ENCODE peak calls at places on chromosomes 4 and X, in seven cellular contexts. O is lower lobe of right lung, G is NT2/D1, J is cardiac muscle cell, E is aorta, H is mesendoderm, D is body of pancreas. C is an unnamed sample. For H3K4me1 and H3K36me3, the result is how much of the 10 kb centered on the place peaks cover.

GRCh38 chr4:140052050-140052449 is 101.9 kb downstream of the MAML3 start:
- DNase-seq in O (peak), J (no peak), E (no peak), H (peak), D (peak), G (no peak), C (no peak)

GRCh38 chrX:1807301-1807731 is 192.5 kb downstream of the ASMT start:
- DNase-seq in O (no peak), G (peak), D (no peak), E (no peak), J (peak), H (peak), C (peak)

GRCh38 chr4:18935956-18936355 is 914.4 kb upstream of the LCORL start:
- DNase-seq in H (peak), G (no peak), O (no peak), E (no peak), D (no peak), J (peak), C (no peak)

GRCh38 chrX:32572644-32573043 is 638.7 kb downstream of the DMD start:
- DNase-seq in O (no peak), E (no peak), J (no peak), D (no peak), G (no peak), H (peak), C (no peak)

GRCh38 chrX:16804923-16805464 is 18.7 kb downstream of the TXLNG start:
- DNase-seq in O (no peak), E (no peak), J (no peak), D (no peak), G (no peak), H (no peak), C (no peak)

GRCh38 chr4:156619154-156619934 is 352.3 kb downstream of the PDGFC start:
- DNase-seq in J (no peak), H (peak), O (no peak), E (no peak), G (no peak), D (no peak), C (no peak)

GRCh38 chr4:140904904-140905303 is 148.7 kb upstream of the TBC1D9 start:
- DNase-seq in G (no peak), H (no peak), J (no peak), E (no peak), O (no peak), D (no peak), C (no peak)

GRCh38 chr4:161762796-161763195 is 401.0 kb downstream of the FSTL5 start:
- DNase-seq in J (no peak), E (no peak), G (no peak), D (no peak), H (no peak), O (no peak), C (no peak)

GRCh38 chrX:56975611-56976010 is 19.7 kb downstream of the SPIN3 start:
- DNase-seq in G (no peak), J (no peak), D (no peak), H (peak), O (no peak), E (no peak), C (no peak)

GRCh38 chr4:71472946-71473345 is 134.1 kb downstream of the SLC4A4 start:
- DNase-seq in G (no peak), O (no peak), J (no peak), D (no peak), E (no peak), H (peak), C (no peak)

GRCh38 chr4:6390357-6390756 is 82.1 kb downstream of the PPP2R2C start:
- DNase-seq in G (no peak), J (no peak), O (no peak), D (no peak), E (peak), H (no peak), C (no peak)

GRCh38 chr4:30952526-30953219 is 232.5 kb downstream of the PCDH7 start:
- DNase-seq in D (no peak), G (no peak), J (no peak), H (no peak), O (no peak), E (no peak), C (no peak)

GRCh38 chrX:101079223-101079622 is 544 bp downstream of the TMEM35A start:
- DNase-seq in H (no peak), O (no peak), D (no peak), G (no peak), E (no peak), J (no peak), C (no peak)

DNA sequence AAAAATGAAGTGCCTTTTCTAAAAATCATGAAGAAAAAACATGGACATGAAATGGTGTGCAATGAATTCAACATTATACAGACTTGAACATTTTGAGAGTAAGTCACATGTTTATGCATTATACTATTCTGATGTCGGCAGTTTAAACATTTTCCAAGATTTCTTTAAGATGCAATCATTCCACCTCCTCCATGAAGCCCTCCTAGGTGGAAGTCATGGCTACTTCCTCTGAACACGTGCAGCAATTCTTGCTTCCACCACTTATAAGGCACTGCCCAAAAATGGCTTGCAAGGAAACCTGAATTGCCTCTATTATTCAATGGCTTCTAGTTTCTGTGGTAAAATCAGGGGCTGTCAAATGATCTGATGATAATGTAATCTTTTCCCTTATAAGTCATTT is 25.8 kb downstream of the IGFBP7 start:
- DNase-seq in D (no peak), O (no peak), J (no peak), H (no peak), E (no peak), G (no peak), C (no peak)
- H3K4me1 ChIP-seq in D (under half), O (under half), J (under half), H (under half), E (under half), G (under half), C (half or more)

GRCh38 chrX:118448273-118448783 is 47.3 kb upstream of the DOCK11 start:
- DNase-seq in G (no peak), O (no peak), D (no peak), E (no peak), H (no peak), J (no peak), C (no peak)
- H3K36me3 ChIP-seq in G (under half), O (under half), D (under half), E (under half), H (under half), J (under half), C (under half)

GRCh38 chr4:142360657-142361056 is 485.4 kb downstream of the INPP4B start:
- DNase-seq in J (no peak), H (no peak), D (no peak), G (no peak), O (no peak), E (no peak), C (no peak)

GRCh38 chr4:142363686-142364085 is 482.4 kb downstream of the INPP4B start:
- DNase-seq in J (no peak), G (no peak), H (no peak), D (no peak), E (no peak), O (no peak), C (no peak)

GRCh38 chr4:142358656-142359055 is 487.4 kb downstream of the INPP4B start:
- DNase-seq in H (no peak), J (peak), O (no peak), D (no peak), G (no peak), E (no peak), C (no peak)

GRCh38 chr4:142365386-142365785 is 480.7 kb downstream of the INPP4B start:
- DNase-seq in G (no peak), H (peak), D (no peak), O (no peak), J (no peak), E (no peak), C (no peak)

DNA sequence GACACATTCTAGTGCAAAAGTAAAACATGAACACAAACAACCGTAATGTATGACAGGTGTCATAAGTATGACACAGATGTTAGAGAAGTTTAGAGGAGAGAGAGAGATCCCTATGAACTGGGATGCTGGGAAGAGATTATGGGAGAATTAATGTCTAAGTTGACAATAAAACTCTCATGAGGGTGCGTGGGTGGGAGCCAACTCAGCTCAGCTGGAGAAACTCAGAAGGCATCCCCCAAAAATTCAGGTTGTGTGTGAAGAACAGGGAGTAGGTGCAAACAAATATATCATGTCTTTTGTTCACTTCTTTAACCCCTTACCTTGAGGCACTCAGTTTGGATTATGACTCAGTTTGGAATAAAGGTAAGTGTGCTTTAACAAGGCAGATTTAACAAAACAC is 484.1 kb downstream of the INPP4B start:
- DNase-seq in O (no peak), D (no peak), H (no peak), G (no peak), J (no peak), E (no peak), C (no peak)
- H3K4me1 ChIP-seq in O (under half), D (under half), H (under half), G (under half), J (under half), E (under half), C (under half)

GRCh38 chr4:10088135-10089010 is 28.2 kb downstream of the WDR1 start:
- DNase-seq in D (no peak), H (no peak), O (peak), J (no peak), E (peak), G (no peak), C (peak)
- H3K36me3 ChIP-seq in D (under half), H (under half), O (half or more), J (half or more), E (under half), G (half or more), C (half or more)

DNA sequence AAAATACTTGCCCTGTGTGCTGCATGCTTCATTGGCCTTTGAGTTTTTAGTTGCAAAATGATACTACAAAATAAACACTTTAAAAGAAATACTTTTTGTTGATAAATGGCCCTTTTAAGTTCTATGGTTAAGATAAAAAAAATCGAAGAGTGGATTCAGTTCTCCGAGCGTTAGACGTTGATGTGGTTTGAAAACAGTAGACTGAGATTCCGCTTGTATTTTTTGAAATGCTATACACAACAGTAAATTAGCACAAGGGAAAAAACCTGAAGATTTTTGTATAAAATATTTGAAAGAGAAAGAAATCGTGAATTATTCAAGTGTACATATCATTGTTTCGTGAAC is 1.4 kb downstream of the BMP2K start:
- DNase-seq in J (no peak), H (no peak), D (no peak), G (no peak), E (no peak), O (no peak), C (no peak)
- H3K4me1 ChIP-seq in J (under half), H (under half), D (under half), G (under half), E (under half), O (under half), C (half or more)